ENCODE peak calls at places on chromosomes 3 and 15, in five cellular contexts. M, I, P, Z and E are unnamed samples. For H3K4me1, the result is how much of the 10 kb centered on the place peaks cover.

GRCh38 chr3:144362126-144362525 is 390.5 kb downstream of the DIPK2A start:
- DNase-seq in M (no peak), I (no peak), P (peak), Z (no peak), E (peak)

GRCh38 chr15:76340802-76341365 is 4.3 kb downstream of the ISL2 start:
- DNase-seq in M (peak), I (no peak), P (no peak), Z (no peak), E (no peak)

GRCh38 chr3:17088602-17089313 is 204.0 kb downstream of the PLCL2 start:
- DNase-seq in M (no peak), I (no peak), P (no peak), Z (no peak), E (no peak)

GRCh38 chr3:44992555-44993470 is 16.8 kb downstream of the EXOSC7 start:
- DNase-seq in M (peak), I (no peak), P (peak), Z (no peak), E (peak)

GRCh38 chr3:198030125-198030524 is 70.1 kb downstream of the LMLN start:
- DNase-seq in M (no peak), I (no peak), P (no peak), Z (no peak), E (no peak)

GRCh38 chr3:22012471-22012870 is 261.5 kb upstream of the ZNF385D start:
- DNase-seq in M (no peak), I (no peak), P (peak), Z (no peak), E (peak)

GRCh38 chr3:56154297-56154696 is 314.0 kb downstream of the ERC2 start:
- DNase-seq in M (no peak), I (no peak), P (peak), Z (no peak), E (no peak)

GRCh38 chr3:5787863-5788488 is 600.5 kb downstream of the EDEM1 start:
- DNase-seq in M (peak), I (peak), P (peak), Z (no peak), E (no peak)

GRCh38 chr3:17144665-17144993 is 259.9 kb downstream of the PLCL2 start:
- DNase-seq in M (no peak), I (no peak), P (no peak), Z (no peak), E (no peak)

GRCh38 chr15:95319242-95319641 is 1011.3 kb upstream of the NR2F2 start:
- DNase-seq in M (no peak), I (no peak), P (peak), Z (no peak), E (no peak)

GRCh38 chr15:66145242-66146182 is 108.0 kb downstream of the MEGF11 start:
- DNase-seq in M (no peak), I (no peak), P (no peak), Z (no peak), E (no peak)

GRCh38 chr3:98556164-98557130 is 24.7 kb downstream of the GPR15 start:
- DNase-seq in M (no peak), I (no peak), P (no peak), Z (no peak), E (no peak)

GRCh38 chr3:156642750-156643728 is 31.4 kb upstream of the TIPARP start:
- DNase-seq in M (no peak), I (no peak), P (no peak), Z (no peak), E (no peak)

GRCh38 chr3:122560680-122561079 is 3.4 kb downstream of the PARP9 start:
- DNase-seq in M (no peak), I (no peak), P (peak), Z (peak), E (peak)

GRCh38 chr15:71730277-71731144 is 79.8 kb upstream of the NR2E3 start:
- DNase-seq in M (no peak), I (peak), P (peak), Z (no peak), E (no peak)

GRCh38 chr3:170585937-170586310 is at the start of gene SLC7A14:
- DNase-seq in M (no peak), I (no peak), P (no peak), Z (no peak), E (no peak)

GRCh38 chr15:99454107-99454809 is 111.5 kb upstream of the MEF2A start:
- DNase-seq in M (peak), I (no peak), P (no peak), Z (no peak), E (no peak)

GRCh38 chr3:69866988-69867720 is 127.9 kb downstream of the MITF start:
- DNase-seq in M (no peak), I (no peak), P (peak), Z (no peak), E (no peak)

DNA sequence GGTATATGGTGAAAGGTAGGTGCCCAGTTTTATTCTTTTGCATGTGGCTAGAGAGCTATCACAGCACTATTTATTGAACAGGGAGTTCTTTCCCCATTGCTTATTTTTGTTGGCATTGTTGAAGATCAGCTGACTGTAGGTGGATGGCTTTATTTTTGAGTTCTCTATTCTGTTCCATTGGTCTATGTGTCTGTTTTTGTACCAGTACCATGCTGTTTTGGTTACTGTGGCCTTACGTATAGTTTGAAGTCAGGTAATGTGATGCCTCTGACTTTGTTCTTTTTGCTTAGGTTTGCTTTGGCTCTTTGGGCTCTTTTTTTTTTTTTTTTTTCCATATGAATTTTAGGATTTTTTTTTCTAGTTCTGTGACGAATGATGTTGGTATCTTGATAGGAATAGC is 139.2 kb upstream of the CTNNB1 start:
- DNase-seq in M (no peak), I (no peak), P (no peak), Z (no peak), E (no peak)
- H3K4me1 ChIP-seq in M (under half), I (under half), P (under half), Z (under half), E (under half)

DNA sequence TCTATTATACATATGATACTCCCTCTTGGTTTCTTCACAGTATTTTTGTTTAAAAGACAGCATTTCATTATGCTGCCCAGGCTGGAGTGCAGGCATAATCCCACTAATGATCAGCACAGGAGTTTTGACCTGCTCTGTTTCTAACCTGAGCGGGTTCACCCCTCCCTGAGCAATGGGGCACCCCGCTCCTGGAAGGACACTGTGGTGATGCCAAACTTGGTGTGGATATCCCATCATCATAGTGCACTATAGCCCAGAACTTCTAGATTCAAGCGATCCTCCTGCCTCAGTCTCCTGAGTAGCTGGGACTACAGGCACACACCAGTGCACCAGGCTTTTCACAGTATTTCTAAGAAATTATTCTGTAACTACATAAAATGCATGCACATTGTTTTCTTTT is 14.9 kb downstream of the COLQ start:
- DNase-seq in M (no peak), I (no peak), P (no peak), Z (no peak), E (no peak)
- H3K4me1 ChIP-seq in M (under half), I (under half), P (under half), Z (under half), E (under half)

DNA sequence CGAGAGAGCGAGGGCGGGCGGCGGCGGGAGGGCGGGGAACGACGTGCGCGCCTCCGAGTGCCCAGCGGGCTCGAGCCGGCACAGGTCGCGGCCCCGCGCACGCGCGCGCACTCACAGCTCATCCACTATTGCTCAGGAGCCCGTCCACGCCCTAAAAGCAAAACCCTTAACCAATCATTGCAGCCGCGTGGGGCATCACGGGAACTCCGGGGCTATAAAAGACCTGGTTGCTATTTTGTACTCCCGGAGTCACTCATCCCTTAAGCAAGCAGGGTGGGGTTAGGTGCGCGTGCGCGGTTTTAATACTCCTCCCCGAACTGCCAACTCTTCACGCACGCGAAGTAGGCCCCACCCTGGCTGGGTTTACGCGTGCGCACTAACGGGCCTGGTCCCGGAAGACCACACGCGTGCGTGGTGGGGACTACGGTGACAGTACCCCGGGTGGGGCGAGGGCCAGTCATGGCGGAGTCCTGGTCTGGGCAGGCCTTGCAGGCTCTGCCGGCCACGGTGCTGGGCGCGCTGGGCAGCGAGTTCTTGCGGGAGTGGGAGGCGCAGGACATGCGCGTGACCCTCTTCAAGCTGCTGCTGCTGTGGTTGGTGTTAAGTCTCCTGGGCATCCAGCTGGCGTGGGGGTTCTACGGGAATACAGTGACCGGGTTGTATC is at the start of the genes RHOA and TCTA:
- DNase-seq in M (peak), I (peak), P (peak), Z (peak), E (peak)
- H3K4me1 ChIP-seq in M (under half), I (under half), P (under half), Z (under half), E (under half)

GRCh38 chr3:186932281-186933181 is 2.2 kb downstream of the ST6GAL1 start:
- DNase-seq in M (no peak), I (no peak), P (no peak), Z (no peak), E (no peak)
- H3K4me1 ChIP-seq in M (under half), I (under half), P (under half), Z (under half), E (under half)

GRCh38 chr3:106376016-106376415 is 507.2 kb upstream of the CBLB start:
- DNase-seq in M (no peak), I (no peak), P (no peak), Z (no peak), E (no peak)

GRCh38 chr3:106367496-106367895 is 498.7 kb upstream of the CBLB start:
- DNase-seq in M (no peak), I (no peak), P (no peak), Z (no peak), E (no peak)

GRCh38 chr3:106371605-106372292 is 502.9 kb upstream of the CBLB start:
- DNase-seq in M (no peak), I (no peak), P (no peak), Z (no peak), E (no peak)

GRCh38 chr3:106372293-106372648 is 503.5 kb upstream of the CBLB start:
- DNase-seq in M (no peak), I (no peak), P (no peak), Z (no peak), E (no peak)
- H3K4me1 ChIP-seq in M (under half), I (under half), P (under half), Z (under half), E (under half)

GRCh38 chr15:31255732-31256384 is 70.8 kb upstream of the KLF13 start:
- DNase-seq in M (peak), I (no peak), P (no peak), Z (no peak), E (no peak)
- H3K4me1 ChIP-seq in M (under half), I (under half), P (under half), Z (under half), E (under half)

GRCh38 chr3:127734754-127735473 is 62.2 kb downstream of the ABTB1 start:
- DNase-seq in M (peak), I (no peak), P (peak), Z (no peak), E (peak)
- H3K4me1 ChIP-seq in M (under half), I (under half), P (under half), Z (under half), E (under half)